ENCODE peak calls at places on chromosome 2, in six cellular contexts. B, W, P, O, S and R are unnamed samples. For H3K4me1, the result is how much of the 10 kb centered on the place peaks cover.

GRCh38 chr2:37600735-37601134 is 70.7 kb downstream of the CDC42EP3 start:
- DNase-seq in S (no peak), W (no peak), B (no peak), P (no peak), O (no peak), R (no peak)

GRCh38 chr2:188220535-188220934 is 71.1 kb upstream of the GULP1 start:
- DNase-seq in W (no peak), O (no peak), P (no peak), S (no peak), B (no peak), R (no peak)

GRCh38 chr2:150143087-150143536 is 344.4 kb downstream of the RND3 start:
- DNase-seq in P (no peak), O (no peak), B (no peak), W (no peak), S (no peak), R (no peak)

GRCh38 chr2:38690499-38691420 is 24.8 kb downstream of the GALM start:
- DNase-seq in W (no peak), B (no peak), P (no peak), O (no peak), S (no peak), R (no peak)

GRCh38 chr2:43837033-43837432 is 1.6 kb downstream of the ABCG5 start:
- DNase-seq in B (no peak), S (no peak), P (no peak), O (no peak), W (no peak), R (no peak)

GRCh38 chr2:119283873-119284331 is 60.3 kb downstream of the STEAP3 start:
- DNase-seq in P (peak), W (no peak), S (peak), O (no peak), B (peak), R (peak)

GRCh38 chr2:174924061-174924693 is 81.0 kb downstream of the CHN1 start:
- DNase-seq in S (no peak), P (no peak), W (no peak), B (no peak), O (no peak), R (no peak)

GRCh38 chr2:170742896-170743529 is 27.2 kb upstream of the ERICH2 start:
- DNase-seq in W (no peak), P (no peak), S (no peak), O (no peak), B (no peak), R (no peak)

GRCh38 chr2:149525323-149525722 is 62.3 kb downstream of the MMADHC start:
- DNase-seq in S (no peak), P (no peak), W (no peak), B (no peak), O (no peak), R (no peak)

GRCh38 chr2:218855305-218856167 is 4.1 kb upstream of the WNT6 start:
- DNase-seq in O (no peak), P (no peak), W (no peak), S (no peak), B (no peak), R (peak)

GRCh38 chr2:54638103-54638502 is 85.4 kb upstream of the EML6 start:
- DNase-seq in S (no peak), W (no peak), P (no peak), B (no peak), O (peak), R (no peak)

DNA sequence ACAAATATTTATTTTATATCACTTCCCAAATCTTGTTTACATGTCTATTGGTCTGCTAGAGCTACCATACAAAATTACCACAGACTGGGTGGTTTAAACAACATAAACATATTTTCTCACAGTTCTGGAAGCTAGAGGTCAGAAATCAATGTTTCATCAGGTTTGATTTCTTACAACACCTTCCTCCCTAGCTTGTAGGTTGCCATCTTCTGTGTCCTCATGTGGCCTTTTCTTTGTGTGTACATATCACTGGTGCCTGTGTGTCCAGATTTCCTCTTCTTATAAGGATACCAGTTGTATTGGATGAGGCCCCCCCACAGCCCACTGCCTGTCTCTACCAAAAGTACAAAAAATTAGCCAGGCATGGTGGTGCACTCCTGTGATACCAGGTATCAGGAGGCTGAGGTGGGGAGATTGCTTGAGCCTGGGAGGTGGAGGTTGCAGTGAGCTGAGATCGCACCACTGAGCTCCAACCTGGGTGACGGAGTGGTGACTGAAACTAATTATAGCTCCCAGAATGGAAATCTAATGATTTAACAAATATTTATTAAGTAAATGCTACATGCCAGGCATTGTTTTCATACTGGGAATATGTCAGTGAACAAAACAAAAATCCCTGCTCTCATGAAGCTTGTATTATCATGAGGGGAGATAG is 13.6 kb downstream of the EML4 start:
- DNase-seq in W (no peak), O (no peak), P (no peak), S (no peak), B (no peak), R (no peak)
- H3K4me1 ChIP-seq in W (under half), O (under half), P (under half), S (under half), B (under half), R (under half)

GRCh38 chr2:46091961-46092667 is 205.1 kb upstream of the EPAS1 start:
- DNase-seq in S (no peak), P (no peak), W (no peak), O (no peak), B (no peak), R (peak)

GRCh38 chr2:46094689-46095088 is 202.5 kb upstream of the EPAS1 start:
- DNase-seq in P (no peak), B (no peak), O (no peak), W (no peak), S (no peak), R (no peak)

GRCh38 chr2:46086578-46087070 is 210.6 kb upstream of the EPAS1 start:
- DNase-seq in B (no peak), O (no peak), W (no peak), S (no peak), P (no peak), R (peak)

GRCh38 chr2:46087492-46087891 is 209.7 kb upstream of the EPAS1 start:
- DNase-seq in O (no peak), B (no peak), P (no peak), S (no peak), W (no peak), R (peak)

GRCh38 chr2:46091004-46091403 is 206.2 kb upstream of the EPAS1 start:
- DNase-seq in P (no peak), S (peak), B (no peak), W (no peak), O (no peak), R (no peak)
- TF ChIP-seq CTCF in P (no peak), S (peak), B (no peak), W (no peak), O (peak), R (no peak)

DNA sequence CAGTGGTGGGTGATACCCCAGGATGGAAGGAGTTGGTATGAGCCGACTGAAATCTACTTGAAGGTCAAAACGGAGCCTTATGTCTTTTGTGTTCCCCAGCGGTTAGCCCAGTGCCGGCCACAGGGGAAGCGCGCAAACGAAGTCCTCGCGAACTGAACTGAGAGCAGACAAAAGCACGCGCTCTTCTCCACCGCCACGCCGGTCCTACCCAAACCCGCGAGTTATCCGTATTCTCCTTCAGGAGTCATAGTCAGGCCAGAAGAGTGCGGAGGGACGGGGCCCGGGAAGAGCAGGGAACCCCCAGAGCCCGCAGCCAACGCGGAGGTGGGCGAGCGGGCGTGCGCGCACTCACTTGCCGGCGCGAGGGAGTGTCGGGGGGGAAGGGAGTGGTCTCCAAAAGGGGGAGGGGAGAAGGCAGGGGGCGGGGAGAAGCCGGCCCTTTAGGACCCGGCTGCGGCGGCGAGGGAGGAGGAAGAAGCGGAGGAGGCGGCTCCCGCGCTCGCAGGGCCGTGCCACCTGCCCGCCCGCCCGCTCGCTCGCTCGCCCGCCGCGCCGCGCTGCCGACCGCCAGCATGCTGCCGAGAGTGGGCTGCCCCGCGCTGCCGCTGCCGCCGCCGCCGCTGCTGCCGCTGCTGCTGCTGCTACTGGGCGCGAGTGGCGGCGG is at the start of gene IGFBP2:
- DNase-seq in O (no peak), B (peak), W (peak), P (no peak), S (peak), R (no peak)
- TF ChIP-seq POLR2A in O (no peak), B (no peak), W (no peak), P (no peak), S (no peak), R (no peak)

DNA sequence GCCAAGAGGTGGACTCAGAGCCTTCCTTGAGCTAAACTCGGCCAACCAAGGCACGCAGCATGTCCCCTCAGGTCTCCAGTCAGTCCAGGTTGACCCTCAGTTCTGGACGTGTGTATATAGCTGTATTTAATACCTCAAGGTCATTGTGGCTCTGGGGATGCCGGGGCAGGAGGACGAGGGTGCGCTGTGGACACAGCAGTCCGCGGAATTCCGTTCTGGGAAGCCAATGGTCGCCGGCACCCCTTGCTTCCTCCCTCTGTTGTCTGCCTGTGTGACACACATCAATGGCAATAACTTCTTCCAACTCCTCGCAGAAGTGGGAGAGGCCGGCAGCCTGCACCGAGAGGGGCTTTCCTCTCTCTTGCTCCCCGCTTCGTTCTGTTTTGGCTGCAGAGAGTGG is 27.7 kb downstream of the LBH start:
- DNase-seq in S (no peak), B (no peak), O (no peak), P (no peak), W (no peak), R (no peak)
- H3K4me1 ChIP-seq in S (under half), B (under half), O (under half), P (under half), W (under half), R (under half)